ENCODE peak calls at places on chromosomes 11 and 22, in ten cellular contexts. H is fibroblast of mammary gland; Y is C1 segment of cervical spinal cord; J is adipocyte; O is NCI-H774; R is NCI-H1694; Q is NCI-H2081; D is GDM1; T is stimulated activated CD4-positive, alpha-beta T cell treated with anti-CD3 and anti-CD28 coated beads, Interleukin-2, amount 100 ng/mL, for 48 hours; X is H54. N is an unnamed sample.

GRCh38 chr22:36182871-36183270 is 18.7 kb downstream of the APOL4 start:
- DNase-seq in D (no peak), J (no peak), H (no peak), Y (no peak), T (no peak), R (no peak), Q (no peak), O (no peak), X (no peak), N (no peak)

GRCh38 chr22:42170946-42171345 is 40.3 kb upstream of the CYP2D6 start:
- DNase-seq in D (no peak), X (no peak), Q (no peak), T (no peak), O (no peak), J (no peak), H (no peak), Y (no peak), R (no peak), N (no peak)

GRCh38 chr11:129980086-129980485 is 22.5 kb downstream of the PRDM10 start:
- DNase-seq in T (no peak), O (no peak), D (no peak), Q (no peak), H (no peak), J (no peak), R (no peak), Y (no peak), X (no peak), N (no peak)

GRCh38 chr11:133968300-133968699 is 11.5 kb upstream of the IGSF9B start:
- DNase-seq in Y (no peak), J (peak; percentile 4), T (no peak), O (no peak), D (no peak), R (no peak), H (no peak), Q (no peak), X (no peak), N (no peak)

GRCh38 chr22:25970348-25970995 is 198.8 kb upstream of the SEZ6L start:
- DNase-seq in X (no peak), D (no peak), J (no peak), T (no peak), Q (peak; percentile 70), R (peak; percentile 62), H (no peak), O (no peak), Y (no peak), N (peak; percentile 42)

GRCh38 chr11:31045335-31045734 is 324.2 kb downstream of the DCDC1 start:
- DNase-seq in O (no peak), Y (no peak), J (no peak), X (no peak), Q (peak; percentile 9), H (peak; percentile 7), R (peak; percentile 33), T (no peak), D (no peak), N (peak; percentile 2)

GRCh38 chr11:35144811-35145210 is 5.8 kb downstream of the CD44 start:
- DNase-seq in Q (no peak), R (no peak), O (no peak), X (no peak), T (no peak), H (peak; percentile 47), D (no peak), Y (no peak), J (peak; percentile 62), N (no peak)

GRCh38 chr22:29872145-29872893 is 10.7 kb upstream of the MTMR3 start:
- DNase-seq in Q (no peak), O (no peak), Y (no peak), X (no peak), H (no peak), R (no peak), T (no peak), J (no peak), D (no peak), N (no peak)

GRCh38 chr11:11445441-11446185 is 92.6 kb upstream of the CSNK2A3 start:
- DNase-seq in D (no peak), O (no peak), T (no peak), Y (no peak), H (no peak), X (no peak), Q (no peak), J (no peak), R (no peak), N (no peak)

GRCh38 chr22:38861927-38862326 is 10.1 kb downstream of the CBX6 start:
- DNase-seq in Y (no peak), O (no peak), X (no peak), D (no peak), T (no peak), J (no peak), Q (no peak), H (no peak), R (no peak), N (no peak)

GRCh38 chr11:116709970-116710369 is 62.8 kb downstream of the BUD13 start:
- DNase-seq in Y (no peak), T (no peak), R (no peak), X (no peak), H (no peak), J (no peak), D (no peak), Q (no peak), O (no peak), N (no peak)

GRCh38 chr11:22671751-22672150 is 5.3 kb downstream of the GAS2 start:
- DNase-seq in J (no peak), T (no peak), Y (no peak), R (no peak), Q (no peak), H (peak; percentile 25), D (no peak), O (no peak), X (no peak), N (no peak)

GRCh38 chr11:96105944-96106343 is 182.0 kb upstream of the MTMR2 start:
- DNase-seq in X (no peak), O (no peak), J (no peak), H (no peak), R (no peak), T (no peak), Y (no peak), D (no peak), Q (no peak), N (no peak)